ENCODE peak calls at places on chromosomes 11 and 22, in six cellular contexts. One of them, this sample, is unnamed.
A peak's percentile ranks its signal among the peaks of the same experiment; 100 is the strongest.

GRCh38 chr11:133064152-133064877 is 468.0 kb downstream of the OPCML start:
- DNase-seq in heart right ventricle: peak; percentile 72
- DNase-seq in trophoblast cell: no peak
- DNase-seq in ovary: peak; percentile 24
- DNase-seq in naive thymus-derived CD4-positive, alpha-beta T cell: no peak
- DNase-seq in right cardiac atrium: peak; percentile 89
- DNase-seq in this sample: no peak

GRCh38 chr22:46830841-46831240 is 68.4 kb downstream of the TBC1D22A start:
- DNase-seq in heart right ventricle: no peak
- DNase-seq in trophoblast cell: no peak
- DNase-seq in ovary: no peak
- DNase-seq in naive thymus-derived CD4-positive, alpha-beta T cell: no peak
- DNase-seq in right cardiac atrium: no peak
- DNase-seq in this sample: no peak

GRCh38 chr11:58776891-58777451 is 45.2 kb upstream of the GLYAT start:
- DNase-seq in heart right ventricle: no peak
- DNase-seq in trophoblast cell: peak; percentile 17
- DNase-seq in ovary: no peak
- DNase-seq in naive thymus-derived CD4-positive, alpha-beta T cell: no peak
- DNase-seq in right cardiac atrium: no peak
- DNase-seq in this sample: no peak

GRCh38 chr11:22539851-22540376 is 85.7 kb downstream of the FANCF start:
- DNase-seq in heart right ventricle: no peak
- DNase-seq in trophoblast cell: no peak
- DNase-seq in ovary: no peak
- DNase-seq in naive thymus-derived CD4-positive, alpha-beta T cell: no peak
- DNase-seq in right cardiac atrium: no peak
- DNase-seq in this sample: no peak

GRCh38 chr11:119106564-119107537 is at the start of gene C2CD2L:
- DNase-seq in heart right ventricle: peak; percentile 91
- DNase-seq in trophoblast cell: peak; percentile 81
- DNase-seq in ovary: peak; percentile 90
- DNase-seq in naive thymus-derived CD4-positive, alpha-beta T cell: peak; percentile 90
- DNase-seq in right cardiac atrium: peak; percentile 98
- DNase-seq in this sample: peak; percentile 81

GRCh38 chr22:32564170-32565001 is 89.8 kb downstream of the FBXO7 start:
- DNase-seq in heart right ventricle: no peak
- DNase-seq in trophoblast cell: no peak
- DNase-seq in ovary: peak; percentile 10
- DNase-seq in naive thymus-derived CD4-positive, alpha-beta T cell: no peak
- DNase-seq in right cardiac atrium: no peak
- DNase-seq in this sample: no peak

GRCh38 chr22:26669060-26669481 is 11.7 kb downstream of the MIAT start:
- DNase-seq in heart right ventricle: no peak
- DNase-seq in trophoblast cell: no peak
- DNase-seq in ovary: no peak
- DNase-seq in naive thymus-derived CD4-positive, alpha-beta T cell: no peak
- DNase-seq in right cardiac atrium: no peak
- DNase-seq in this sample: no peak

GRCh38 chr22:17777005-17777716 is 2.9 kb upstream of the BID start:
- DNase-seq in heart right ventricle: no peak
- DNase-seq in trophoblast cell: peak; percentile 39
- DNase-seq in ovary: no peak
- DNase-seq in naive thymus-derived CD4-positive, alpha-beta T cell: peak; percentile 60
- DNase-seq in right cardiac atrium: peak; percentile 73
- DNase-seq in this sample: peak; percentile 77

GRCh38 chr11:130979386-130979972 is 63.2 kb upstream of the SNX19 start:
- DNase-seq in heart right ventricle: no peak
- DNase-seq in trophoblast cell: no peak
- DNase-seq in ovary: no peak
- DNase-seq in naive thymus-derived CD4-positive, alpha-beta T cell: no peak
- DNase-seq in right cardiac atrium: no peak
- DNase-seq in this sample: no peak

GRCh38 chr11:112881461-112881860 is 79.8 kb upstream of the NCAM1 start:
- DNase-seq in heart right ventricle: peak; percentile 71
- DNase-seq in trophoblast cell: no peak
- DNase-seq in ovary: peak; percentile 63
- DNase-seq in naive thymus-derived CD4-positive, alpha-beta T cell: no peak
- DNase-seq in right cardiac atrium: peak; percentile 93
- DNase-seq in this sample: no peak

GRCh38 chr11:67057410-67057757 is 737 bp downstream of the RHOD start:
- DNase-seq in heart right ventricle: peak; percentile 37
- DNase-seq in trophoblast cell: no peak
- DNase-seq in ovary: no peak
- DNase-seq in naive thymus-derived CD4-positive, alpha-beta T cell: no peak
- DNase-seq in right cardiac atrium: peak; percentile 61
- DNase-seq in this sample: no peak

GRCh38 chr11:122069946-122070345 is 46.1 kb downstream of the BLID start:
- DNase-seq in heart right ventricle: peak; percentile 16
- DNase-seq in trophoblast cell: peak; percentile 79
- DNase-seq in ovary: peak; percentile 58
- DNase-seq in naive thymus-derived CD4-positive, alpha-beta T cell: no peak
- DNase-seq in right cardiac atrium: peak; percentile 91
- DNase-seq in this sample: no peak

GRCh38 chr11:22974251-22974650 is 114.0 kb upstream of the CCDC179 start:
- DNase-seq in heart right ventricle: no peak
- DNase-seq in trophoblast cell: no peak
- DNase-seq in ovary: no peak
- DNase-seq in naive thymus-derived CD4-positive, alpha-beta T cell: no peak
- DNase-seq in right cardiac atrium: no peak
- DNase-seq in this sample: no peak

GRCh38 chr11:74570266-74571061 is 21.9 kb upstream of the POLD3 start:
- DNase-seq in heart right ventricle: no peak
- DNase-seq in trophoblast cell: peak; percentile 44
- DNase-seq in ovary: peak; percentile 58
- DNase-seq in naive thymus-derived CD4-positive, alpha-beta T cell: no peak
- DNase-seq in right cardiac atrium: peak; percentile 64
- DNase-seq in this sample: no peak

GRCh38 chr11:123525511-123525918 is 95.4 kb downstream of the GRAMD1B start:
- DNase-seq in heart right ventricle: no peak
- DNase-seq in trophoblast cell: no peak
- DNase-seq in ovary: no peak
- DNase-seq in naive thymus-derived CD4-positive, alpha-beta T cell: no peak
- DNase-seq in right cardiac atrium: no peak
- DNase-seq in this sample: no peak

GRCh38 chr11:38392176-38392575 is 1794.1 kb upstream of the RAG2 start:
- DNase-seq in heart right ventricle: no peak
- DNase-seq in trophoblast cell: no peak
- DNase-seq in ovary: no peak
- DNase-seq in naive thymus-derived CD4-positive, alpha-beta T cell: no peak
- DNase-seq in right cardiac atrium: no peak
- DNase-seq in this sample: no peak

GRCh38 chr11:74641289-74641688 is 48.9 kb downstream of the POLD3 start:
- DNase-seq in heart right ventricle: no peak
- DNase-seq in trophoblast cell: no peak
- DNase-seq in ovary: no peak
- DNase-seq in naive thymus-derived CD4-positive, alpha-beta T cell: no peak
- DNase-seq in right cardiac atrium: no peak
- DNase-seq in this sample: no peak

GRCh38 chr11:100961633-100962032 is 168.0 kb downstream of the PGR start:
- DNase-seq in heart right ventricle: no peak
- DNase-seq in trophoblast cell: no peak
- DNase-seq in ovary: no peak
- DNase-seq in naive thymus-derived CD4-positive, alpha-beta T cell: no peak
- DNase-seq in right cardiac atrium: no peak
- DNase-seq in this sample: no peak

GRCh38 chr11:58924230-58924629 is 15.1 kb upstream of the GLYATL1 start:
- DNase-seq in heart right ventricle: no peak
- DNase-seq in trophoblast cell: no peak
- DNase-seq in ovary: no peak
- DNase-seq in naive thymus-derived CD4-positive, alpha-beta T cell: no peak
- DNase-seq in right cardiac atrium: no peak
- DNase-seq in this sample: no peak

DNA sequence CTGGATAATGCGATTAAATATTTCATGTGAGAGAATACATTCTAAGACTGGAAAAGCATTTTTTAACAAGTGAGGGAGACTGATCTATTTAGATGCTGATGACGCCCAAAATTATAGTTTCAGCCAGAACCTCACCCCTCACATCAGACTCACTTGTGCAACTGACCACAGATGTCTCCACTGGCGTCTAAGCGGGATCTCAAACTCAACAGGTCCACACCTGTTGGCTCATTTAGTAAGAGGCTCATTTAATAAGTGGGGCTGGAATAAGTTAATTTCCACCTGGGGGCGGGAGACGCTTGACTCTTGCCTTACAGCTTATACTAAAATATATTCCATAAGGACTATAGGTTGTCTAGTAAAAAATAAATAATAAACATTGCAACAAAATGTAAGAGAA is 47.5 kb downstream of the MORC2 start:
- DNase-seq in heart right ventricle: no peak
- DNase-seq in trophoblast cell: no peak
- DNase-seq in ovary: no peak
- DNase-seq in naive thymus-derived CD4-positive, alpha-beta T cell: no peak
- DNase-seq in right cardiac atrium: no peak
- DNase-seq in this sample: no peak
- H3K4me3 ChIP-seq in heart right ventricle: peak overlapping the region; percentile 56
- H3K4me3 ChIP-seq in trophoblast cell: no peak overlapping the region
- H3K4me3 ChIP-seq in ovary: no peak overlapping the region
- H3K4me3 ChIP-seq in naive thymus-derived CD4-positive, alpha-beta T cell: peak overlapping the region; percentile 44
- H3K4me3 ChIP-seq in right cardiac atrium: no peak overlapping the region
- H3K4me3 ChIP-seq in this sample: peak overlapping the region; percentile 69

GRCh38 chr11:70250876-70251275 is 19.6 kb upstream of the PPFIA1 start:
- DNase-seq in heart right ventricle: no peak
- DNase-seq in trophoblast cell: no peak
- DNase-seq in ovary: no peak
- DNase-seq in naive thymus-derived CD4-positive, alpha-beta T cell: no peak
- DNase-seq in right cardiac atrium: no peak
- DNase-seq in this sample: no peak
- H3K4me1 ChIP-seq in heart right ventricle: no peaks in the 10 kb centered on the region
- H3K4me1 ChIP-seq in trophoblast cell: peaks cover 12% of the 10 kb centered on the region
- H3K4me1 ChIP-seq in ovary: no peaks in the 10 kb centered on the region
- H3K4me1 ChIP-seq in naive thymus-derived CD4-positive, alpha-beta T cell: no peaks in the 10 kb centered on the region
- H3K4me1 ChIP-seq in right cardiac atrium: no peaks in the 10 kb centered on the region
- H3K4me1 ChIP-seq in this sample: no peaks in the 10 kb centered on the region

GRCh38 chr11:85132839-85133238 is 494.3 kb downstream of the DLG2 start:
- DNase-seq in heart right ventricle: no peak
- DNase-seq in trophoblast cell: no peak
- DNase-seq in ovary: no peak
- DNase-seq in naive thymus-derived CD4-positive, alpha-beta T cell: no peak
- DNase-seq in right cardiac atrium: peak; percentile 18
- DNase-seq in this sample: no peak
- H3K4me3 ChIP-seq in heart right ventricle: no peak overlapping the region
- H3K4me3 ChIP-seq in trophoblast cell: no peak overlapping the region
- H3K4me3 ChIP-seq in ovary: no peak overlapping the region
- H3K4me3 ChIP-seq in naive thymus-derived CD4-positive, alpha-beta T cell: no peak overlapping the region
- H3K4me3 ChIP-seq in right cardiac atrium: no peak overlapping the region
- H3K4me3 ChIP-seq in this sample: no peak overlapping the region

GRCh38 chr11:2687223-2687530 is 12.6 kb downstream of the KCNQ1OT1 start:
- DNase-seq in heart right ventricle: no peak
- DNase-seq in trophoblast cell: no peak
- DNase-seq in ovary: peak; percentile 14
- DNase-seq in naive thymus-derived CD4-positive, alpha-beta T cell: no peak
- DNase-seq in right cardiac atrium: no peak
- DNase-seq in this sample: no peak

GRCh38 chr11:2689551-2690260 is 10.1 kb downstream of the KCNQ1OT1 start:
- DNase-seq in heart right ventricle: no peak
- DNase-seq in trophoblast cell: no peak
- DNase-seq in ovary: peak; percentile 10
- DNase-seq in naive thymus-derived CD4-positive, alpha-beta T cell: no peak
- DNase-seq in right cardiac atrium: no peak
- DNase-seq in this sample: no peak

GRCh38 chr11:2690261-2690575 is 9.6 kb downstream of the KCNQ1OT1 start:
- DNase-seq in heart right ventricle: no peak
- DNase-seq in trophoblast cell: no peak
- DNase-seq in ovary: peak; percentile 11
- DNase-seq in naive thymus-derived CD4-positive, alpha-beta T cell: no peak
- DNase-seq in right cardiac atrium: no peak
- DNase-seq in this sample: no peak

GRCh38 chr11:2687782-2688191 is 12.0 kb downstream of the KCNQ1OT1 start:
- DNase-seq in heart right ventricle: no peak
- DNase-seq in trophoblast cell: no peak
- DNase-seq in ovary: peak; percentile 41
- DNase-seq in naive thymus-derived CD4-positive, alpha-beta T cell: no peak
- DNase-seq in right cardiac atrium: peak; percentile 70
- DNase-seq in this sample: no peak

DNA sequence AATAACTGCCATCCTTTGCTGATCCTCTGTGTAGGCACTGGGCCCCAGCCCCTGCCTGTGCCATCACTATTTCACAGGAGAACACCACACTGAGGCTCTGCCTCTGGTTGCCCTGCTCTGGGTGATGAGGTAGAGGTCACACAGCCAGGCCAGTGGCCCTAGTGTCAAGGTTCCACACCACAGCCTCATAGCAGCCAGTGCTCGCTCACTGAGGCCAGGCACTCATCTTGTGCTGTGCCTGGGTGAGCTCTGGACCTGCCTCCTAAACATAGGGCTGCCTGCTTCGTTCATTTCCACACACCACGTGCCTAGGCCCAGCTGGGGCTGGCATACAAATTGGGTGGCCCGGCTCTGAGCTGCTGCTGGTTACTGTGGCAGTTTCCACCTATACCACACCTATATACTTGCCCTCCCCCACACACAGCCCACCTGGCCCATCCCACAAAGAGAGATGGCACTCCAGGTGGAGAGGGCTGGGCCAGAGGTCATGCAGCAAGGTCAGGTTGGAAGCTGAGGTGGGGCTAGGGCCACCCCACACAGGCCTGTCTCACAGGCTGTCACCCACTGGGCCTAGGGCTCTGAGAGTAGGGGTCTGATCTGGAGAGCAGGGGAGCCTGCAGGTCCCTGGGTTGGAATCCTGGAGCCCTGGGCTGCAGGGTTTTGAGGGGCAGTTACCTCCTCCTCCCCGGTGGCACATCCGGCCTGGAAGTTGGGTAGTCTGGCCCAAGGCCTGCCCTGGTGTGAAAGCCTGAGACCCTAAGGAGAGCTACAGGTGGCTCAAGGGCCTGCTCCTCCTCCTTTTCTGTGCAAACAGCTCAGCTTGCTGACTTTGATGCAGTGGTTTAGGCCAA is 11.2 kb downstream of the KCNQ1OT1 start:
- DNase-seq in heart right ventricle: no peak
- DNase-seq in trophoblast cell: no peak
- DNase-seq in ovary: peak; percentile 13
- DNase-seq in naive thymus-derived CD4-positive, alpha-beta T cell: no peak
- DNase-seq in right cardiac atrium: no peak
- DNase-seq in this sample: no peak
- H3K4me1 ChIP-seq in heart right ventricle: peaks cover 54% of the 10 kb centered on the region
- H3K4me1 ChIP-seq in trophoblast cell: peaks cover 50% of the 10 kb centered on the region
- H3K4me1 ChIP-seq in ovary: peaks cover 45% of the 10 kb centered on the region
- H3K4me1 ChIP-seq in naive thymus-derived CD4-positive, alpha-beta T cell: no peaks in the 10 kb centered on the region
- H3K4me1 ChIP-seq in right cardiac atrium: peaks cover 14% of the 10 kb centered on the region
- H3K4me1 ChIP-seq in this sample: no peaks in the 10 kb centered on the region

GRCh38 chr11:75719639-75720239 is 2.1 kb downstream of the MOGAT2 start:
- DNase-seq in heart right ventricle: no peak
- DNase-seq in trophoblast cell: no peak
- DNase-seq in ovary: no peak
- DNase-seq in naive thymus-derived CD4-positive, alpha-beta T cell: no peak
- DNase-seq in right cardiac atrium: no peak
- DNase-seq in this sample: no peak

GRCh38 chr11:75720639-75721038 is 3.0 kb downstream of the MOGAT2 start:
- DNase-seq in heart right ventricle: no peak
- DNase-seq in trophoblast cell: no peak
- DNase-seq in ovary: no peak
- DNase-seq in naive thymus-derived CD4-positive, alpha-beta T cell: no peak
- DNase-seq in right cardiac atrium: no peak
- DNase-seq in this sample: no peak

GRCh38 chr11:75719089-75719638 is 1.5 kb downstream of the MOGAT2 start:
- DNase-seq in heart right ventricle: no peak
- DNase-seq in trophoblast cell: no peak
- DNase-seq in ovary: no peak
- DNase-seq in naive thymus-derived CD4-positive, alpha-beta T cell: peak; percentile 8
- DNase-seq in right cardiac atrium: no peak
- DNase-seq in this sample: no peak

GRCh38 chr11:75722669-75723042 is 5.0 kb downstream of the MOGAT2 start:
- DNase-seq in heart right ventricle: no peak
- DNase-seq in trophoblast cell: no peak
- DNase-seq in ovary: no peak
- DNase-seq in naive thymus-derived CD4-positive, alpha-beta T cell: no peak
- DNase-seq in right cardiac atrium: no peak
- DNase-seq in this sample: no peak

GRCh38 chr11:75721852-75722668 is 4.4 kb downstream of the MOGAT2 start:
- DNase-seq in heart right ventricle: no peak
- DNase-seq in trophoblast cell: no peak
- DNase-seq in ovary: no peak
- DNase-seq in naive thymus-derived CD4-positive, alpha-beta T cell: no peak
- DNase-seq in right cardiac atrium: peak; percentile 62
- DNase-seq in this sample: no peak
- H3K4me3 ChIP-seq in heart right ventricle: no peak overlapping the region
- H3K4me3 ChIP-seq in trophoblast cell: no peak overlapping the region
- H3K4me3 ChIP-seq in ovary: no peak overlapping the region
- H3K4me3 ChIP-seq in naive thymus-derived CD4-positive, alpha-beta T cell: no peak overlapping the region
- H3K4me3 ChIP-seq in right cardiac atrium: no peak overlapping the region
- H3K4me3 ChIP-seq in this sample: no peak overlapping the region

This sample was measured in CD4-positive, alpha-beta memory T cell.